ENCODE peak calls at places on chromosomes 6 and 20, in seven cellular contexts. H, A, K, F, T, L and O are unnamed samples. For H3K9me3, the result is how much of the 10 kb centered on the place peaks cover.

GRCh38 chr6:69331886-69332285 is 464.9 kb downstream of the LMBRD1 start:
- DNase-seq in T (no peak), H (no peak), F (no peak), K (no peak), L (no peak), A (no peak), O (no peak)

GRCh38 chr20:23050847-23051627 is 1.6 kb upstream of the THBD start:
- DNase-seq in K (peak), H (peak), L (peak), A (peak), F (peak), T (peak), O (no peak)

GRCh38 chr6:77455271-77455670 is 8.0 kb downstream of the HTR1B start:
- DNase-seq in T (no peak), A (no peak), H (no peak), L (no peak), F (no peak), K (no peak), O (no peak)

GRCh38 chr6:35215665-35216411 is 2.1 kb downstream of the SCUBE3 start:
- DNase-seq in H (no peak), F (no peak), T (peak), A (no peak), L (no peak), K (no peak), O (no peak)

GRCh38 chr6:119311514-119312142 is 37.9 kb downstream of the MAN1A1 start:
- DNase-seq in H (no peak), K (no peak), T (no peak), L (no peak), F (no peak), A (no peak), O (no peak)

GRCh38 chr6:124967444-124967843 is 5.2 kb downstream of the RNF217 start:
- DNase-seq in A (no peak), H (no peak), K (no peak), T (peak), F (no peak), L (no peak), O (no peak)

GRCh38 chr6:156804402-156804801 is 27.2 kb downstream of the ARID1B start:
- DNase-seq in T (no peak), K (no peak), A (no peak), L (no peak), H (no peak), F (no peak), O (no peak)

GRCh38 chr6:28081486-28081751 is 1.1 kb downstream of the ZNF165 start:
- DNase-seq in H (no peak), F (no peak), L (no peak), K (no peak), T (no peak), A (peak), O (peak)

GRCh38 chr20:4949833-4950178 is 51.5 kb downstream of the SLC23A2 start:
- DNase-seq in T (peak), K (peak), F (no peak), H (peak), L (no peak), A (no peak), O (peak)

GRCh38 chr20:57006411-57007170 is 259.9 kb downstream of the BMP7 start:
- DNase-seq in A (no peak), H (no peak), K (peak), T (peak), L (no peak), F (no peak), O (no peak)

GRCh38 chr20:62363920-62364851 is 2.9 kb downstream of the LAMA5 start:
- DNase-seq in A (no peak), H (no peak), T (no peak), L (peak), F (peak), K (no peak), O (no peak)

GRCh38 chr6:14440891-14441358 is 323.4 kb downstream of the CD83 start:
- DNase-seq in H (no peak), K (no peak), A (no peak), T (peak), L (no peak), F (no peak), O (no peak)

GRCh38 chr6:21653902-21654301 is 60.4 kb downstream of the SOX4 start:
- DNase-seq in T (no peak), K (no peak), L (no peak), A (no peak), F (peak), H (no peak), O (no peak)

GRCh38 chr20:43804781-43805180 is 78.0 kb upstream of the GTSF1L start:
- DNase-seq in A (no peak), H (no peak), K (no peak), T (no peak), L (no peak), F (no peak), O (no peak)

GRCh38 chr6:170475118-170475517 is 78.0 kb downstream of the PSMB1 start:
- DNase-seq in K (no peak), T (no peak), F (no peak), L (no peak), A (no peak), H (no peak), O (no peak)

GRCh38 chr6:57182017-57182432 is 9.9 kb downstream of the BAG2 start:
- DNase-seq in H (peak), T (no peak), F (no peak), A (no peak), K (no peak), L (no peak), O (no peak)

GRCh38 chr20:57835462-57836455 is 125.9 kb upstream of the PMEPA1 start:
- DNase-seq in H (no peak), A (no peak), K (no peak), F (peak), T (no peak), L (no peak), O (no peak)

GRCh38 chr6:103210686-103211085 is 1649.0 kb downstream of the HACE1 start:
- DNase-seq in L (no peak), T (no peak), A (no peak), F (no peak), H (no peak), K (no peak), O (no peak)

GRCh38 chr6:14290448-14291388 is 173.1 kb downstream of the CD83 start:
- DNase-seq in L (no peak), K (no peak), T (no peak), A (no peak), F (no peak), H (no peak), O (no peak)

GRCh38 chr6:43698584-43699349 is 11.2 kb upstream of the MRPS18A start:
- DNase-seq in T (peak), L (no peak), A (no peak), K (no peak), H (peak), F (no peak), O (no peak)

GRCh38 chr20:56689318-56689717 is 60.2 kb downstream of the TFAP2C start:
- DNase-seq in T (peak), F (no peak), K (peak), H (no peak), A (no peak), L (peak), O (no peak)

GRCh38 chr6:147167576-147168461 is 36.4 kb upstream of the STXBP5 start:
- DNase-seq in L (no peak), A (no peak), H (no peak), F (no peak), T (peak), K (no peak), O (no peak)

GRCh38 chr6:122495612-122496011 is 24.0 kb upstream of the SERINC1 start:
- DNase-seq in K (no peak), H (no peak), T (no peak), L (no peak), F (no peak), A (no peak), O (no peak)

GRCh38 chr6:122501475-122501874 is 29.9 kb upstream of the SERINC1 start:
- DNase-seq in H (no peak), T (no peak), A (no peak), F (no peak), K (no peak), L (no peak), O (no peak)
- H3K9me3 ChIP-seq in H (under half), T (under half), A (under half), F (under half), K (under half), L (half or more), O (under half)

GRCh38 chr20:41607791-41608190 is 10.4 kb downstream of the CHD6 start:
- DNase-seq in F (no peak), L (no peak), T (no peak), A (no peak), H (no peak), K (no peak), O (no peak)

GRCh38 chr20:41599699-41600104 is 18.5 kb downstream of the CHD6 start:
- DNase-seq in L (no peak), T (no peak), H (no peak), A (no peak), F (no peak), K (no peak), O (no peak)

GRCh38 chr20:41601742-41602141 is 16.4 kb downstream of the CHD6 start:
- DNase-seq in H (no peak), T (no peak), F (no peak), L (no peak), A (no peak), K (no peak), O (no peak)

GRCh38 chr20:41600926-41601631 is 17.1 kb downstream of the CHD6 start:
- DNase-seq in A (no peak), H (no peak), T (no peak), L (no peak), F (no peak), K (no peak), O (no peak)

GRCh38 chr20:41604002-41604401 is 14.2 kb downstream of the CHD6 start:
- DNase-seq in T (no peak), A (no peak), L (no peak), K (no peak), F (no peak), H (no peak), O (no peak)
- H3K9me3 ChIP-seq in T (under half), A (under half), L (under half), K (under half), F (under half), H (under half), O (under half)

DNA sequence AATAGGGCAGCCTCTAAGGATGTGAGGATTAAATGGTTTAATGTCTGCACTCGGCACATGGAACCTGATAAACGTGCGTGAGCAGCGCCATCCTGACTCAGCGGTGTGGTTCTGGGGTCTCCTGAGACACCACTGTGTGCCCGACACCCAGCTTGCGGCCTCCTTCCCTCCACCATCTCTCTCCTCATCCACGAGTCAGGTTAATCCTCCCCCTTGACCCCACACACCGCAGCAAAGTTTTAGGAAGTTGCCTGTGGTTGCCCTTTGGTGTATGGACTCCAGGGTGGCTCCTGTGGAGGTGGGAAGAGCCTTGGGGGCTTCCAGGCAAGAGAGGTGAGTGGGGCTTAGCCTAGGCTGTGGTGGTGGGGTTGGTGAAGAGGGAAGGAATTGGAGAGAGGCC is 68.2 kb downstream of the PHACTR3 start:
- DNase-seq in A (no peak), T (no peak), H (no peak), K (no peak), F (no peak), L (no peak), O (no peak)
- H3K9me3 ChIP-seq in A (under half), T (under half), H (under half), K (under half), F (under half), L (under half), O (under half)

DNA sequence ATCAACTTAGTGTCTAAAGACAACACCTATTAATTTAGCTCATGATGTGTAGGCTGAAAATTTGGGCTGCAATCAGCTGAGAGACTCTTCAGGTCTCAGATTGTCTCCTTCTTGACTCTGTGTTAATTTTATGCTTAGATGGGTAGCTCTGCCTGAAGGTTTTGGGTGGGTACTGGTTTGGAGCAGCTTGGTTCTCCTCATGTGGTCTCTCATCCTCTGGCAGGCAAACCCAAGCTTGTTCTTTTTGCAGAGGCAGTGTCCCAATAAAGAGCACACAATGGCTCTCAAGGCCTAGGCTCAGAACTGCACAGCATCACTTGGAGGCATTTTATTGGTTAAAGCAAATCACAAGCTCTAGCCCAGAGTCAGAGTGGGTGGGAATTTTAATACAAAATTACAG is 280.6 kb downstream of the BTBD3 start:
- DNase-seq in K (no peak), F (no peak), L (no peak), H (no peak), T (no peak), A (no peak), O (no peak)
- H3K9me3 ChIP-seq in K (under half), F (under half), L (under half), H (under half), T (under half), A (under half), O (under half)

GRCh38 chr20:21006611-21007010 is 99.5 kb downstream of the LINC00237 start:
- DNase-seq in T (no peak), A (no peak), F (no peak), H (no peak), K (peak), L (no peak), O (no peak)
- H3K9me3 ChIP-seq in T (under half), A (under half), F (under half), H (under half), K (under half), L (under half), O (under half)

GRCh38 chr6:137162692-137163303 is 10.6 kb downstream of the IL22RA2 start:
- DNase-seq in A (no peak), F (no peak), L (no peak), K (no peak), T (no peak), H (no peak), O (no peak)
- H3K9me3 ChIP-seq in A (under half), F (under half), L (under half), K (under half), T (under half), H (under half), O (under half)